ENCODE peak calls at places on chromosomes 2 and 18, in five cellular contexts. One of them, this sample, is unnamed.

GRCh38 chr2:190477563-190478454 is 56.7 kb downstream of the NEMP2 start:
- DNase-seq in spleen: no peak
- DNase-seq in left lung: no peak
- DNase-seq in neural progenitor cell: no peak
- DNase-seq in iPS DF 6.9: no peak
- DNase-seq in this sample: no peak

GRCh38 chr2:10794891-10795290 is 17.7 kb downstream of the PDIA6 start:
- DNase-seq in spleen: no peak
- DNase-seq in neural progenitor cell: no peak
- DNase-seq in iPS DF 6.9: no peak
- DNase-seq in left lung: no peak
- DNase-seq in this sample: no peak

GRCh38 chr2:7692657-7693161 is 775.5 kb downstream of the RNF144A start:
- DNase-seq in iPS DF 6.9: no peak
- DNase-seq in spleen: no peak
- DNase-seq in neural progenitor cell: no peak
- DNase-seq in left lung: no peak
- DNase-seq in this sample: no peak

GRCh38 chr2:45816273-45816672 is 164.8 kb downstream of the PRKCE start:
- DNase-seq in spleen: no peak
- DNase-seq in left lung: no peak
- DNase-seq in iPS DF 6.9: no peak
- DNase-seq in neural progenitor cell: no peak
- DNase-seq in this sample: no peak

GRCh38 chr18:14935210-14935609 is 187.2 kb downstream of the ANKRD30B start:
- DNase-seq in spleen: no peak
- DNase-seq in iPS DF 6.9: no peak
- DNase-seq in left lung: no peak
- DNase-seq in neural progenitor cell: no peak
- DNase-seq in this sample: no peak

GRCh38 chr2:15357922-15358321 is 203.2 kb downstream of the NBAS start:
- DNase-seq in left lung: no peak
- DNase-seq in spleen: no peak
- DNase-seq in neural progenitor cell: no peak
- DNase-seq in iPS DF 6.9: no peak
- DNase-seq in this sample: no peak

GRCh38 chr2:122018736-122019135 is 263.3 kb downstream of the TSN start:
- DNase-seq in iPS DF 6.9: no peak
- DNase-seq in left lung: no peak
- DNase-seq in neural progenitor cell: no peak
- DNase-seq in spleen: no peak
- DNase-seq in this sample: no peak

GRCh38 chr2:182631299-182631698 is 84.8 kb upstream of the DNAJC10 start:
- DNase-seq in spleen: no peak
- DNase-seq in neural progenitor cell: peak; percentile 42
- DNase-seq in iPS DF 6.9: no peak
- DNase-seq in left lung: no peak
- DNase-seq in this sample: no peak

GRCh38 chr2:100260712-100261620 is 61.3 kb downstream of the LONRF2 start:
- DNase-seq in spleen: peak; percentile 80
- DNase-seq in iPS DF 6.9: peak; percentile 64
- DNase-seq in neural progenitor cell: peak; percentile 79
- DNase-seq in left lung: peak; percentile 48
- DNase-seq in this sample: peak; percentile 70

GRCh38 chr18:13916559-13916958 is 1.2 kb upstream of the MC2R start:
- DNase-seq in iPS DF 6.9: no peak
- DNase-seq in spleen: no peak
- DNase-seq in left lung: no peak
- DNase-seq in neural progenitor cell: no peak
- DNase-seq in this sample: no peak
- H3K9me3 ChIP-seq in iPS DF 6.9: no peaks in the 10 kb centered on the region
- H3K9me3 ChIP-seq in spleen: no peaks in the 10 kb centered on the region
- H3K9me3 ChIP-seq in left lung: no peaks in the 10 kb centered on the region
- H3K9me3 ChIP-seq in neural progenitor cell: no peaks in the 10 kb centered on the region
- H3K9me3 ChIP-seq in this sample: no peaks in the 10 kb centered on the region

GRCh38 chr18:78123144-78123909 is 856.3 kb upstream of the SALL3 start:
- DNase-seq in neural progenitor cell: no peak
- DNase-seq in spleen: no peak
- DNase-seq in iPS DF 6.9: no peak
- DNase-seq in left lung: no peak
- DNase-seq in this sample: no peak
- H3K9me3 ChIP-seq in neural progenitor cell: no peaks in the 10 kb centered on the region
- H3K9me3 ChIP-seq in spleen: peaks cover 67% of the 10 kb centered on the region
- H3K9me3 ChIP-seq in iPS DF 6.9: no peaks in the 10 kb centered on the region
- H3K9me3 ChIP-seq in left lung: peaks cover 24% of the 10 kb centered on the region
- H3K9me3 ChIP-seq in this sample: peaks cover 17% of the 10 kb centered on the region

GRCh38 chr18:56173542-56174220 is 464.7 kb downstream of the TXNL1 start:
- DNase-seq in left lung: no peak
- DNase-seq in iPS DF 6.9: no peak
- DNase-seq in neural progenitor cell: no peak
- DNase-seq in spleen: no peak
- DNase-seq in this sample: no peak
- H3K9me3 ChIP-seq in left lung: no peaks in the 10 kb centered on the region
- H3K9me3 ChIP-seq in iPS DF 6.9: no peaks in the 10 kb centered on the region
- H3K9me3 ChIP-seq in neural progenitor cell: no peaks in the 10 kb centered on the region
- H3K9me3 ChIP-seq in spleen: no peaks in the 10 kb centered on the region
- H3K9me3 ChIP-seq in this sample: no peaks in the 10 kb centered on the region

GRCh38 chr18:72452328-72452727 is 91.8 kb downstream of the CBLN2 start:
- DNase-seq in iPS DF 6.9: no peak
- DNase-seq in spleen: no peak
- DNase-seq in neural progenitor cell: no peak
- DNase-seq in left lung: no peak
- DNase-seq in this sample: no peak
- H3K9me3 ChIP-seq in iPS DF 6.9: no peaks in the 10 kb centered on the region
- H3K9me3 ChIP-seq in spleen: peaks cover 13% of the 10 kb centered on the region
- H3K9me3 ChIP-seq in neural progenitor cell: no peaks in the 10 kb centered on the region
- H3K9me3 ChIP-seq in left lung: peaks cover 5% of the 10 kb centered on the region
- H3K9me3 ChIP-seq in this sample: no peaks in the 10 kb centered on the region

GRCh38 chr2:239587311-239587731 is 186.5 kb upstream of the HDAC4 start:
- DNase-seq in left lung: no peak
- DNase-seq in spleen: peak; percentile 50
- DNase-seq in neural progenitor cell: no peak
- DNase-seq in iPS DF 6.9: no peak
- DNase-seq in this sample: no peak

GRCh38 chr2:239588451-239589269 is 187.8 kb upstream of the HDAC4 start:
- DNase-seq in left lung: no peak
- DNase-seq in iPS DF 6.9: no peak
- DNase-seq in spleen: peak; percentile 59
- DNase-seq in neural progenitor cell: no peak
- DNase-seq in this sample: no peak

GRCh38 chr2:239589270-239589825 is 188.5 kb upstream of the HDAC4 start:
- DNase-seq in iPS DF 6.9: no peak
- DNase-seq in neural progenitor cell: no peak
- DNase-seq in left lung: no peak
- DNase-seq in spleen: peak; percentile 55
- DNase-seq in this sample: no peak

GRCh38 chr2:239586651-239587310 is 186.0 kb upstream of the HDAC4 start:
- DNase-seq in left lung: no peak
- DNase-seq in iPS DF 6.9: no peak
- DNase-seq in neural progenitor cell: no peak
- DNase-seq in spleen: peak; percentile 52
- DNase-seq in this sample: no peak

DNA sequence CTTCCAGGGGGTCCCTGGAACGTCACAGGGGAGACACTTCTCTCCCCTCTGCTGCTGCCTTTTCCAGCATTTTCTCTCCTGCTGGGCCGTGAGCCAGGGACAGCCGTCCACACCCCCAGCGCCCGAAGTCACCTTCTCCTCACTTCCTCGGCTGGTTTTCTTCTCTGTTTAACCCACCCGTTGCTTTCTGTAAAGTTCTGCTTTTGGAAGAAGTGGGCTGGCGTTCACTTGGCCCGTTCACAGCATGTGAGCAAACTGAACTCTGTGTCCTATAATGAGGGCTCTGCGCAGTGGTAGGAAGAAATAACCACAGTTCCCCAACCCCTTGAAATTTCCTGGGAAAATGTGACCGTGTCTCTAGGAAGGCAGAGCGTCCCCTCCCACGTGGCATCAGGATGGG is 187.0 kb upstream of the HDAC4 start:
- DNase-seq in spleen: peak; percentile 36
- DNase-seq in neural progenitor cell: no peak
- DNase-seq in left lung: no peak
- DNase-seq in iPS DF 6.9: no peak
- DNase-seq in this sample: no peak
- H3K9me3 ChIP-seq in spleen: peaks cover 4% of the 10 kb centered on the region
- H3K9me3 ChIP-seq in neural progenitor cell: no peaks in the 10 kb centered on the region
- H3K9me3 ChIP-seq in left lung: no peaks in the 10 kb centered on the region
- H3K9me3 ChIP-seq in iPS DF 6.9: no peaks in the 10 kb centered on the region
- H3K9me3 ChIP-seq in this sample: no peaks in the 10 kb centered on the region

GRCh38 chr18:72201032-72201431 is 343.1 kb downstream of the CBLN2 start:
- DNase-seq in iPS DF 6.9: no peak
- DNase-seq in left lung: no peak
- DNase-seq in neural progenitor cell: no peak
- DNase-seq in spleen: no peak
- DNase-seq in this sample: no peak
- H3K9me3 ChIP-seq in iPS DF 6.9: no peaks in the 10 kb centered on the region
- H3K9me3 ChIP-seq in left lung: no peaks in the 10 kb centered on the region
- H3K9me3 ChIP-seq in neural progenitor cell: no peaks in the 10 kb centered on the region
- H3K9me3 ChIP-seq in spleen: no peaks in the 10 kb centered on the region
- H3K9me3 ChIP-seq in this sample: no peaks in the 10 kb centered on the region

DNA sequence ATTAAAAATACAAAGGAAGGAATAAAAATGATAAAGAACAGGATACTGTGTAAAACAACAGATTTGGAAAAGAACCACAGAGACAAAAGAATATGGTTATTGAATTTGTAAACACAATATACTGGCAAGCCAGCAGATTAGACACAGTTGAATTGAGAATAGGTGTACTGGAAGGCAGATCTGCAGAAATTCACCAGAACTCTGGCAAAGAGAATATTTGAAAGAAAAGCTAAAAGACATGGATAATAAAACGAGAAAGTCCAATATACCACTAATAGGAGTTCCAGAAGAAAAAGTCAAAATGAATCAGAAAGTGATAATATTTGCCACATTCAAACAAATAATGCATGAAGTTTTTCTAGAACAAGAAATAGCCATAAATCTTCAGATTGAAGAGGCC is 11.9 kb upstream of the NEURL3 start:
- DNase-seq in neural progenitor cell: no peak
- DNase-seq in spleen: no peak
- DNase-seq in iPS DF 6.9: no peak
- DNase-seq in left lung: no peak
- DNase-seq in this sample: no peak
- H3K9me3 ChIP-seq in neural progenitor cell: peaks cover 6% of the 10 kb centered on the region
- H3K9me3 ChIP-seq in spleen: peaks cover 14% of the 10 kb centered on the region
- H3K9me3 ChIP-seq in iPS DF 6.9: no peaks in the 10 kb centered on the region
- H3K9me3 ChIP-seq in left lung: peaks cover 11% of the 10 kb centered on the region
- H3K9me3 ChIP-seq in this sample: no peaks in the 10 kb centered on the region

GRCh38 chr18:78517328-78517727 is 462.3 kb upstream of the SALL3 start:
- DNase-seq in neural progenitor cell: no peak
- DNase-seq in spleen: no peak
- DNase-seq in iPS DF 6.9: no peak
- DNase-seq in left lung: no peak
- DNase-seq in this sample: no peak
- H3K9me3 ChIP-seq in neural progenitor cell: no peaks in the 10 kb centered on the region
- H3K9me3 ChIP-seq in spleen: peaks cover 4% of the 10 kb centered on the region
- H3K9me3 ChIP-seq in iPS DF 6.9: no peaks in the 10 kb centered on the region
- H3K9me3 ChIP-seq in left lung: peaks cover 2% of the 10 kb centered on the region
- H3K9me3 ChIP-seq in this sample: no peaks in the 10 kb centered on the region

GRCh38 chr2:171629113-171629512 is 58.2 kb upstream of the DYNC1I2 start:
- DNase-seq in neural progenitor cell: no peak
- DNase-seq in iPS DF 6.9: no peak
- DNase-seq in left lung: no peak
- DNase-seq in spleen: no peak
- DNase-seq in this sample: no peak
- H3K9me3 ChIP-seq in neural progenitor cell: peaks cover 20% of the 10 kb centered on the region
- H3K9me3 ChIP-seq in iPS DF 6.9: peaks cover 6% of the 10 kb centered on the region
- H3K9me3 ChIP-seq in left lung: peaks cover 49% of the 10 kb centered on the region
- H3K9me3 ChIP-seq in spleen: peaks cover 71% of the 10 kb centered on the region
- H3K9me3 ChIP-seq in this sample: peaks cover 30% of the 10 kb centered on the region